ENCODE peak calls at places on chromosomes 4 and X, in ten cellular contexts. U is central memory CD4-positive, alpha-beta T cell; F is activated B cell treated with CpG ODN at 0.5 μM for 24 hours; S is fibroblast of the conjunctiva; T is SK-N-SH; B is RWPE1; V is H7; E is right cardiac atrium; G is brain microvascular endothelial cell; A is activated T-helper 1 cell treated with anti-CD3 and anti-CD28 coated beads, Interleukin-2, amount 50 U/mL, for 16 hours. H is an unnamed sample.

GRCh38 chrX:2584216-2584615 is 83.4 kb upstream of the DHRSX start:
- DNase-seq in U (no peak), A (no peak), S (no peak), V (peak), F (no peak), B (no peak), G (no peak), E (no peak), T (peak), H (no peak)

GRCh38 chr4:183905593-183906485 is 732 bp downstream of the STOX2 start:
- DNase-seq in V (peak), B (peak), S (no peak), A (no peak), T (peak), E (peak), U (no peak), G (peak), F (no peak), H (no peak)

GRCh38 chrX:85897376-85898110 is 149.8 kb downstream of the CHM start:
- DNase-seq in T (no peak), U (no peak), F (no peak), V (no peak), G (no peak), E (no peak), B (no peak), S (no peak), A (no peak), H (no peak)

GRCh38 chrX:1914606-1915365 is 299.9 kb downstream of the ASMT start:
- DNase-seq in F (no peak), U (no peak), S (no peak), T (no peak), G (no peak), A (no peak), V (peak), B (no peak), E (no peak), H (no peak)

GRCh38 chr4:56424697-56425514 is 10.5 kb downstream of the PPAT start:
- DNase-seq in V (no peak), F (no peak), A (no peak), G (peak), T (peak), S (no peak), U (peak), B (peak), E (no peak), H (no peak)

GRCh38 chr4:151347490-151347889 is 22.1 kb upstream of the SH3D19 start:
- DNase-seq in G (no peak), A (no peak), T (no peak), S (no peak), V (no peak), E (no peak), B (no peak), F (no peak), U (no peak), H (no peak)

GRCh38 chrX:139446832-139447231 is 83.7 kb upstream of the F9 start:
- DNase-seq in T (no peak), A (no peak), G (no peak), V (peak), S (no peak), B (no peak), E (no peak), U (no peak), F (no peak), H (no peak)

GRCh38 chrX:10636337-10636736 is 16.0 kb upstream of the MID1 start:
- DNase-seq in A (no peak), V (peak), U (no peak), F (no peak), S (no peak), G (peak), B (peak), E (no peak), T (peak), H (no peak)

GRCh38 chr4:113708250-113708649 is 53.3 kb downstream of the CAMK2D start:
- DNase-seq in A (no peak), E (no peak), B (no peak), V (no peak), U (no peak), F (no peak), T (no peak), S (no peak), G (no peak), H (no peak)

GRCh38 chrX:124518888-124519287 is 172.5 kb downstream of the SH2D1A start:
- DNase-seq in B (no peak), T (no peak), A (no peak), G (peak), S (no peak), F (no peak), E (no peak), U (no peak), V (no peak), H (no peak)

GRCh38 chr4:54232151-54232688 is 3.1 kb downstream of the PDGFRA start:
- DNase-seq in B (no peak), S (no peak), G (no peak), T (no peak), U (no peak), E (peak), A (no peak), V (no peak), F (no peak), H (no peak)

GRCh38 chr4:184805462-184806245 is 20.1 kb downstream of the ACSL1 start:
- DNase-seq in U (no peak), E (peak), B (no peak), T (peak), V (peak), G (no peak), S (no peak), A (no peak), F (peak), H (no peak)

GRCh38 chr4:121665371-121665770 is 31.4 kb downstream of the ANXA5 start:
- DNase-seq in B (no peak), T (no peak), S (no peak), G (no peak), E (no peak), F (no peak), U (no peak), V (no peak), A (no peak), H (no peak)

H was measured in AG09309.